ENCODE peak calls at places on chromosomes 13 and 19, in six cellular contexts. Z, D, G, T, Q and E are unnamed samples.

GRCh38 chr19:3526507-3527244 is 12.3 kb upstream of the TEKTIP1 start:
- DNase-seq in G (no peak), Z (no peak), T (no peak), D (no peak), Q (no peak), E (no peak)

GRCh38 chr19:34017024-34017423 is 155.3 kb upstream of the LSM14A start:
- DNase-seq in Z (no peak), G (no peak), Q (no peak), D (no peak), T (no peak), E (no peak)

GRCh38 chr13:41995946-41996345 is 35.0 kb upstream of the VWA8 start:
- DNase-seq in Q (peak; percentile 12), D (no peak), G (peak; percentile 16), T (peak; percentile 78), Z (no peak), E (no peak)

GRCh38 chr19:45075215-45076028 is 856 bp downstream of the ZNF296 start:
- DNase-seq in T (peak; percentile 51), Q (peak; percentile 77), Z (peak; percentile 97), G (peak; percentile 58), D (no peak), E (peak; percentile 42)

GRCh38 chr19:41302624-41303351 is 7.2 kb upstream of the CCDC97 start:
- DNase-seq in G (no peak), D (no peak), Z (peak; percentile 74), T (no peak), Q (no peak), E (peak; percentile 85)

GRCh38 chr19:8204961-8205360 is 4.2 kb upstream of the CERS4 start:
- DNase-seq in D (no peak), Q (no peak), G (no peak), T (no peak), Z (no peak), E (no peak)

GRCh38 chr13:110373617-110374016 is 66.5 kb downstream of the COL4A2 start:
- DNase-seq in Q (no peak), D (no peak), T (no peak), Z (no peak), G (no peak), E (no peak)

GRCh38 chr13:50080158-50080855 is 65.1 kb downstream of the KCNRG start:
- DNase-seq in Z (no peak), Q (peak; percentile 43), D (no peak), T (peak; percentile 63), G (peak; percentile 65), E (peak; percentile 30)

GRCh38 chr13:91017669-91018053 is 329.8 kb upstream of the MIR17HG start:
- DNase-seq in T (peak; percentile 9), G (no peak), D (no peak), Z (no peak), Q (peak; percentile 18), E (no peak)

GRCh38 chr19:9849786-9850185 is 14.7 kb downstream of the PIN1 start:
- DNase-seq in G (no peak), Z (no peak), D (no peak), T (no peak), Q (no peak), E (no peak)

GRCh38 chr19:2984196-2984490 is 6.8 kb downstream of the TLE6 start:
- DNase-seq in G (no peak), T (no peak), Q (no peak), Z (no peak), D (no peak), E (no peak)

GRCh38 chr13:99614465-99614885 is 113.2 kb downstream of the TM9SF2 start:
- DNase-seq in G (peak; percentile 9), Z (peak; percentile 50), Q (peak; percentile 42), T (peak; percentile 38), D (no peak), E (no peak)

GRCh38 chr19:5143471-5144411 is 174.8 kb downstream of the KDM4B start:
- DNase-seq in G (no peak), D (no peak), Q (no peak), T (no peak), Z (peak; percentile 91), E (no peak)

GRCh38 chr13:50228527-50228926 is 213.3 kb downstream of the KCNRG start:
- DNase-seq in Z (no peak), T (no peak), D (no peak), G (no peak), Q (no peak), E (no peak)

GRCh38 chr13:48783181-48783630 is 129.5 kb downstream of the CYSLTR2 start:
- DNase-seq in D (no peak), T (peak; percentile 100), Z (no peak), Q (peak; percentile 68), G (peak; percentile 100), E (no peak)

GRCh38 chr19:40553885-40554857 is 22.5 kb upstream of the SHKBP1 start:
- DNase-seq in Z (no peak), Q (no peak), T (no peak), D (no peak), G (no peak), E (no peak)

GRCh38 chr13:21717817-21718216 is 46.9 kb downstream of the FGF9 start:
- DNase-seq in Q (no peak), Z (no peak), D (no peak), T (no peak), G (no peak), E (no peak)

GRCh38 chr19:1253514-1254080 is 5.2 kb downstream of the MIDN start:
- DNase-seq in D (no peak), T (no peak), Z (no peak), Q (peak; percentile 88), G (no peak), E (no peak)

GRCh38 chr13:30576528-30576927 is 41.2 kb upstream of the USPL1 start:
- DNase-seq in T (peak; percentile 62), G (peak; percentile 63), Q (peak; percentile 36), Z (no peak), D (no peak), E (no peak)

GRCh38 chr19:29564574-29565005 is 38.8 kb downstream of the VSTM2B start:
- DNase-seq in D (no peak), T (no peak), Z (no peak), G (no peak), Q (no peak), E (no peak)

GRCh38 chr19:29567366-29567915 is 38.6 kb upstream of the POP4 start:
- DNase-seq in D (no peak), Z (no peak), T (no peak), G (no peak), Q (no peak), E (no peak)

GRCh38 chr19:29566496-29567054 is 39.5 kb upstream of the POP4 start:
- DNase-seq in D (no peak), Q (no peak), T (no peak), Z (no peak), G (no peak), E (no peak)

GRCh38 chr19:29563688-29564087 is 37.9 kb downstream of the VSTM2B start:
- DNase-seq in G (no peak), Q (peak; percentile 30), Z (no peak), T (no peak), D (no peak), E (no peak)

DNA sequence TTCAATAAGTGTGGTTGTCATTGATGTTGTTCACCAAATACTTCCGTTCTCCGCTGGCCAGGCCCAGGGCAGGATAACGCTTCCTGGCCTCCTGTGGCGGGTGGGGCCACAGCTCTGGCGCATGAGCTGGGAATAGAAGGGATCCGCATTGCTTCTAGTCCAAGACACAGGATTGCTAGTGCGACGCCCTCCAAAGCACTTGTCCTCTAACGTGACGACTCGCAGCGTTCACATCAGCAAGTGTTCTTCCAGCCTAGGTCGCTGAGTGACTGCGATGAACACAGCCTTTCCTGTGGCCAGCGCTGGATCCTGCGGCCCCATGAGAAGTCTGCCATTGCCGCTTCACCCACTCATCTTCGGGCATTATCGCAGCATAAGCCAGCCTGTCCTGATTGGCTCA is 39.4 kb downstream of the VSTM2B start:
- DNase-seq in Z (no peak), Q (no peak), G (no peak), D (no peak), T (no peak), E (no peak)
- TF ChIP-seq CTCF in Z (no peak), Q (no peak), G (no peak), D (no peak), T (no peak), E (no peak)

GRCh38 chr19:14097532-14098151 is 7.1 kb upstream of the SAMD1 start:
- DNase-seq in T (no peak), G (no peak), Z (no peak), D (no peak), Q (no peak), E (no peak)
- TF ChIP-seq CTCF in T (peak; percentile 10), G (peak; percentile 23), Z (no peak), D (peak; percentile 23), Q (no peak), E (no peak)

GRCh38 chr13:60226507-60226906 is 62.8 kb upstream of the DIAPH3 start:
- DNase-seq in D (no peak), Z (no peak), G (peak; percentile 36), T (peak; percentile 53), Q (peak; percentile 43), E (no peak)
- TF ChIP-seq CTCF in D (peak; percentile 59), Z (no peak), G (peak; percentile 62), T (peak; percentile 50), Q (peak; percentile 50), E (no peak)

DNA sequence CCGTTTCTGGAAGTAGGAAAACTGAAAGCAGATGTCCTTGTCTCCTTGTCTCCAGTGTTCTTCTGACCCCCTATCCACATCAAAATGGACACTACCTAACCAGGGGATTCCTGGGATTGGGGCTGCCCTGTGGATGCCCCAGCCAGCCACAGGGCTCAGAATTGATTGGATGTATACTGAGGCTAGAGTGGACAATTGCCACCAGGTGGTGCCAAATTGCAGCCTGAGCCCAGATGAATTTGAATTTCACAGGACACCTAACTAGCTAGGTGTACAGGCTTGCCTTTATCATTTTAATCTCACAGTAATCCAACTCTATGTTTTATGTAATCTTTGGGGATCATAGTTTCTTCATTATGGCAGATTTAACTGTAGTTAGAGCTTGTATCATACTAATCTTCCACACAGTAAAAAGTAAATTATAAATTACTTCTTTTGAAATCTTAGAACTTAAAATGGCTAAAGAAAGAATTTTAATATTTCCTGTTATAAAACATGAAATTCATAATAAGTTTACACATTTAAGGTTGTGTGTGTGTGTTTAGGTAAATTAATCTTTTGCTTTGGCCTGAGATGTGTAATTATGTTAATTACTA is 58.0 kb downstream of the PIBF1 start:
- DNase-seq in Q (peak; percentile 66), T (peak; percentile 59), D (no peak), G (peak; percentile 43), Z (no peak), E (no peak)
- TF ChIP-seq CTCF in Q (peak; percentile 72), T (peak; percentile 65), D (peak; percentile 85), G (peak; percentile 80), Z (peak; percentile 66), E (peak; percentile 40)

GRCh38 chr19:16516923-16517610 is 20.9 kb downstream of the C19orf44 start:
- DNase-seq in G (no peak), Q (no peak), D (no peak), T (no peak), Z (no peak), E (no peak)

GRCh38 chr19:16520074-16520973 is 21.9 kb downstream of the CHERP start:
- DNase-seq in G (no peak), T (no peak), Q (no peak), D (no peak), Z (peak; percentile 32), E (no peak)

GRCh38 chr19:16518061-16518460 is 21.9 kb downstream of the C19orf44 start:
- DNase-seq in D (no peak), Q (no peak), G (no peak), Z (no peak), T (no peak), E (no peak)

GRCh38 chr19:16519230-16519687 is 23.0 kb downstream of the CHERP start:
- DNase-seq in T (no peak), Z (peak; percentile 38), G (no peak), Q (no peak), D (no peak), E (no peak)

GRCh38 chr19:16518483-16519229 is 22.5 kb downstream of the C19orf44 start:
- DNase-seq in Z (peak; percentile 42), D (no peak), G (no peak), Q (no peak), T (no peak), E (no peak)
- TF ChIP-seq CTCF in Z (no peak), D (no peak), G (peak; percentile 22), Q (no peak), T (peak; percentile 10), E (no peak)

GRCh38 chr19:32580901-32581703 is at the start of gene PDCD5:
- DNase-seq in Z (peak; percentile 98), G (peak; percentile 92), D (peak; percentile 98), T (peak; percentile 97), Q (peak; percentile 98), E (peak; percentile 91)
- TF ChIP-seq CTCF in Z (no peak), G (no peak), D (no peak), T (no peak), Q (no peak), E (no peak)